ENCODE peak calls at places on chromosomes 1 and 21, in six cellular contexts. P, C, Z, V, F and E are unnamed samples.
A peak's percentile ranks its signal among the peaks of the same experiment; 100 is the strongest.

GRCh38 chr1:66678151-66678550 is 74.1 kb upstream of the DYNLT5 start:
- DNase-seq in P (peak; percentile 6), C (no peak), Z (no peak), V (no peak), F (no peak), E (no peak)

GRCh38 chr1:74766579-74766978 is 33.6 kb downstream of the TYW3 start:
- DNase-seq in P (no peak), C (no peak), Z (no peak), V (no peak), F (no peak), E (no peak)

GRCh38 chr1:182718311-182718710 is 33.9 kb upstream of the RGS8 start:
- DNase-seq in P (no peak), C (no peak), Z (no peak), V (no peak), F (no peak), E (no peak)

GRCh38 chr21:45768011-45768740 is 124.7 kb downstream of the PCBP3 start:
- DNase-seq in P (peak; percentile 43), C (no peak), Z (peak; percentile 23), V (no peak), F (no peak), E (peak; percentile 53)

GRCh38 chr1:25795955-25796806 is 3.8 kb upstream of the SELENON start:
- DNase-seq in P (no peak), C (no peak), Z (no peak), V (peak; percentile 26), F (no peak), E (no peak)

GRCh38 chr1:203278885-203279406 is 26.4 kb upstream of the BTG2 start:
- DNase-seq in P (no peak), C (no peak), Z (no peak), V (no peak), F (no peak), E (no peak)

GRCh38 chr1:2330511-2331199 is 60.7 kb downstream of the MORN1 start:
- DNase-seq in P (peak; percentile 96), C (no peak), Z (peak; percentile 80), V (no peak), F (no peak), E (peak; percentile 92)

GRCh38 chr1:201223852-201224670 is 33.4 kb downstream of the IGFN1 start:
- DNase-seq in P (no peak), C (no peak), Z (no peak), V (no peak), F (peak; percentile 17), E (no peak)

GRCh38 chr1:205774277-205775014 is 836 bp downstream of the RAB29 start:
- DNase-seq in P (peak; percentile 20), C (peak; percentile 24), Z (peak; percentile 17), V (peak; percentile 42), F (no peak), E (no peak)

GRCh38 chr1:37513795-37514349 is 694 bp downstream of the MEAF6 start:
- DNase-seq in P (peak; percentile 40), C (peak; percentile 18), Z (no peak), V (peak; percentile 31), F (peak; percentile 35), E (peak; percentile 12)

GRCh38 chr1:214255509-214255908 is 25.4 kb upstream of the SMYD2 start:
- DNase-seq in P (no peak), C (no peak), Z (no peak), V (no peak), F (no peak), E (no peak)

GRCh38 chr1:51519048-51519856 is at the start of gene EPS15:
- DNase-seq in P (peak; percentile 98), C (peak; percentile 81), Z (peak; percentile 82), V (peak; percentile 78), F (peak; percentile 64), E (peak; percentile 95)

GRCh38 chr1:218671573-218671972 is 326.4 kb downstream of the TGFB2 start:
- DNase-seq in P (no peak), C (no peak), Z (peak; percentile 92), V (no peak), F (no peak), E (no peak)

GRCh38 chr1:215181518-215181917 is 99.0 kb downstream of the KCNK2 start:
- DNase-seq in P (no peak), C (no peak), Z (peak; percentile 54), V (no peak), F (no peak), E (no peak)

GRCh38 chr1:150563340-150564038 is 14.3 kb downstream of the ADAMTSL4 start:
- DNase-seq in P (no peak), C (peak; percentile 80), Z (peak; percentile 44), V (no peak), F (no peak), E (no peak)